ENCODE peak calls at places on chromosome 4, in five cellular contexts. I, O, R, G and L are unnamed samples.

GRCh38 chr4:103719320-103720204 is at the start of gene TACR3:
- DNase-seq in G (no peak), O (no peak), I (no peak), R (no peak), L (no peak)

GRCh38 chr4:186192068-186192751 is 843 bp downstream of the CYP4V2 start:
- DNase-seq in I (peak), G (no peak), R (peak), O (no peak), L (peak)

GRCh38 chr4:164536829-164537228 is 217.1 kb upstream of the SMIM31 start:
- DNase-seq in R (peak), I (peak), O (peak), G (no peak), L (peak)

GRCh38 chr4:102868153-102868781 is 525 bp upstream of the CISD2 start:
- DNase-seq in O (no peak), R (no peak), G (peak), I (no peak), L (no peak)

GRCh38 chr4:98939446-98939845 is 10.5 kb upstream of the EIF4E start:
- DNase-seq in O (no peak), G (no peak), I (no peak), R (no peak), L (no peak)

GRCh38 chr4:86544313-86544966 is 49.7 kb upstream of the PTPN13 start:
- DNase-seq in R (no peak), O (no peak), I (no peak), G (no peak), L (no peak)

GRCh38 chr4:81351653-81352455 is 119.9 kb downstream of the RASGEF1B start:
- DNase-seq in O (no peak), G (peak), I (peak), R (peak), L (no peak)

GRCh38 chr4:44118971-44119680 is 329.5 kb downstream of the KCTD8 start:
- DNase-seq in R (peak), I (no peak), O (no peak), G (no peak), L (no peak)

GRCh38 chr4:55395218-55395528 is 584 bp upstream of the TMEM165 start:
- DNase-seq in R (no peak), G (no peak), O (no peak), I (no peak), L (no peak)

GRCh38 chr4:52588097-52588496 is 71.0 kb downstream of the USP46 start:
- DNase-seq in R (no peak), O (no peak), I (peak), G (peak), L (no peak)

GRCh38 chr4:44869222-44869882 is 143.0 kb upstream of the GNPDA2 start:
- DNase-seq in I (no peak), O (no peak), R (no peak), G (no peak), L (no peak)

GRCh38 chr4:110211007-110211769 is 12.8 kb upstream of the ELOVL6 start:
- DNase-seq in I (peak), O (no peak), G (no peak), R (peak), L (no peak)

GRCh38 chr4:99946346-99947189 is at the start of gene DNAJB14:
- DNase-seq in I (peak), R (peak), G (peak), O (no peak), L (no peak)

GRCh38 chr4:144288011-144288903 is 147.7 kb upstream of the GYPA start:
- DNase-seq in G (no peak), O (no peak), R (no peak), I (peak), L (no peak)

GRCh38 chr4:149835280-149835679 is 19.6 kb upstream of the IQCM start:
- DNase-seq in I (no peak), G (no peak), O (no peak), R (no peak), L (no peak)

GRCh38 chr4:61079427-61079826 is 120.7 kb upstream of the ADGRL3 start:
- DNase-seq in R (peak), O (no peak), I (no peak), G (no peak), L (peak)

GRCh38 chr4:159268607-159269006 is 165.7 kb downstream of the RAPGEF2 start:
- DNase-seq in R (no peak), G (no peak), O (no peak), I (no peak), L (no peak)

GRCh38 chr4:7198440-7199128 is 6.2 kb downstream of the SORCS2 start:
- DNase-seq in O (no peak), R (no peak), G (no peak), I (no peak), L (no peak)

GRCh38 chr4:113407409-113407808 is 354.1 kb downstream of the CAMK2D start:
- DNase-seq in O (no peak), I (no peak), G (no peak), R (no peak), L (no peak)

GRCh38 chr4:8303081-8303480 is 33.5 kb downstream of the HTRA3 start:
- DNase-seq in G (no peak), O (no peak), R (no peak), I (no peak), L (no peak)

GRCh38 chr4:26857278-26858034 is 3.2 kb upstream of the STIM2 start:
- DNase-seq in G (peak), O (no peak), R (peak), I (peak), L (no peak)

GRCh38 chr4:165493359-165493758 is 114.6 kb downstream of the CPE start:
- DNase-seq in G (peak), O (no peak), R (peak), I (peak), L (no peak)

GRCh38 chr4:3031357-3032064 is 42.8 kb downstream of the HTT-AS start:
- DNase-seq in O (no peak), R (no peak), I (no peak), G (no peak), L (no peak)

GRCh38 chr4:44563496-44563895 is 87.9 kb downstream of the YIPF7 start:
- DNase-seq in I (no peak), O (no peak), G (no peak), R (peak), L (no peak)

GRCh38 chr4:53706422-53707032 is 115.2 kb upstream of the LNX1 start:
- DNase-seq in R (peak), I (peak), G (no peak), O (no peak), L (no peak)

GRCh38 chr4:124610214-124610613 is 102.3 kb downstream of the ANKRD50 start:
- DNase-seq in O (no peak), G (no peak), R (peak), I (no peak), L (no peak)

GRCh38 chr4:149910177-149910576 is 94.5 kb upstream of the IQCM start:
- DNase-seq in R (no peak), O (no peak), I (no peak), G (no peak), L (no peak)

GRCh38 chr4:35229021-35229420 is 1015.3 kb downstream of the ARAP2 start:
- DNase-seq in O (no peak), G (no peak), R (peak), I (no peak), L (peak)

GRCh38 chr4:524196-524595 is 25.2 kb downstream of the PIGG start:
- DNase-seq in G (no peak), O (no peak), I (no peak), R (no peak), L (no peak)

GRCh38 chr4:180057891-180058643 is 2185.1 kb upstream of the TENM3 start:
- DNase-seq in R (no peak), O (no peak), I (peak), G (no peak), L (no peak)

GRCh38 chr4:115090483-115091075 is 22.8 kb downstream of the NDST4 start:
- DNase-seq in R (peak), G (no peak), O (no peak), I (peak), L (no peak)

GRCh38 chr4:17273047-17273446 is 238.8 kb downstream of the QDPR start:
- DNase-seq in O (no peak), R (no peak), G (no peak), I (no peak), L (no peak)

GRCh38 chr4:3368841-3369760 is 72.7 kb upstream of the HGFAC start:
- DNase-seq in O (no peak), R (no peak), I (peak), G (no peak), L (no peak)

GRCh38 chr4:184317234-184317918 is 99.7 kb upstream of the ENPP6 start:
- DNase-seq in R (no peak), I (no peak), G (no peak), O (no peak), L (no peak)

GRCh38 chr4:39825741-39826231 is 127.8 kb downstream of the UBE2K start:
- DNase-seq in I (no peak), G (no peak), R (peak), O (no peak), L (no peak)

GRCh38 chr4:52984469-52984868 is 122.4 kb downstream of the RASL11B start:
- DNase-seq in G (no peak), I (peak), R (peak), O (no peak), L (peak)

GRCh38 chr4:154691229-154691628 is 52.6 kb upstream of the LRAT start:
- DNase-seq in I (no peak), G (no peak), R (no peak), O (no peak), L (no peak)

GRCh38 chr4:122728781-122729330 is 3.6 kb upstream of the BBS12 start:
- DNase-seq in G (no peak), R (no peak), I (no peak), O (no peak), L (no peak)